ENCODE peak calls at places on chromosomes 5 and 9, in six cellular contexts. X is HepG2; Y is HL-60; C is aorta; B is CD4-positive, alpha-beta memory T cell; P is endodermal cell. M is an unnamed sample.

GRCh38 chr5:145855842-145856267 is 17.0 kb downstream of the GRXCR2 start:
- DNase-seq in Y (no peak), C (no peak), P (no peak), X (peak; percentile 65), B (no peak), M (no peak)

GRCh38 chr5:81601912-81602311 is 149.0 kb downstream of the SSBP2 start:
- DNase-seq in C (no peak), B (no peak), P (no peak), Y (no peak), X (no peak), M (no peak)

GRCh38 chr5:92147263-92147662 is 764.1 kb upstream of the ARRDC3 start:
- DNase-seq in Y (no peak), X (no peak), P (no peak), C (no peak), B (no peak), M (no peak)

GRCh38 chr5:78649220-78649700 is 688 bp upstream of the LHFPL2 start:
- DNase-seq in X (peak; percentile 27), C (no peak), B (no peak), P (peak; percentile 75), Y (no peak), M (peak; percentile 23)

GRCh38 chr9:124661184-124661755 is 109.8 kb downstream of the NR6A1 start:
- DNase-seq in C (no peak), X (no peak), P (no peak), B (no peak), Y (no peak), M (no peak)

GRCh38 chr5:173238312-173239232 is 3.6 kb upstream of the NKX2-5 start:
- DNase-seq in B (no peak), X (no peak), P (peak; percentile 74), C (no peak), Y (no peak), M (no peak)

GRCh38 chr5:88675159-88675757 is 207.7 kb downstream of the MEF2C start:
- DNase-seq in B (no peak), X (no peak), Y (no peak), C (no peak), P (no peak), M (peak; percentile 64)

GRCh38 chr5:125058185-125058826 is 311.9 kb upstream of the ZNF608 start:
- DNase-seq in B (no peak), P (no peak), C (no peak), Y (no peak), X (no peak), M (no peak)

GRCh38 chr9:128807827-128808226 is 10.5 kb upstream of the ENDOG start:
- DNase-seq in X (no peak), B (no peak), C (no peak), P (no peak), Y (no peak), M (no peak)

GRCh38 chr5:14825977-14826376 is 45.6 kb downstream of the ANKH start:
- DNase-seq in C (no peak), X (peak; percentile 12), P (no peak), Y (no peak), B (no peak), M (no peak)

GRCh38 chr9:116288658-116289057 is 135.1 kb downstream of the PAPPA start:
- DNase-seq in C (no peak), Y (no peak), X (no peak), B (no peak), P (no peak), M (no peak)

GRCh38 chr9:128005938-128006337 is 25.1 kb upstream of the EEIG1 start:
- DNase-seq in P (no peak), Y (no peak), C (peak; percentile 78), X (peak; percentile 56), B (no peak), M (no peak)

GRCh38 chr5:174283176-174283575 is 237.7 kb downstream of the NSG2 start:
- DNase-seq in C (no peak), P (no peak), B (no peak), Y (no peak), X (no peak), M (no peak)

GRCh38 chr5:158385982-158386381 is 527.0 kb upstream of the CLINT1 start:
- DNase-seq in Y (no peak), B (no peak), X (no peak), P (no peak), C (no peak), M (no peak)

GRCh38 chr5:91641730-91642350 is 258.7 kb upstream of the ARRDC3 start:
- DNase-seq in X (peak; percentile 31), B (peak; percentile 16), C (no peak), Y (no peak), P (no peak), M (peak; percentile 50)

GRCh38 chr9:119366909-119367690 is 2.1 kb downstream of the BRINP1 start:
- DNase-seq in B (no peak), X (no peak), P (peak; percentile 59), C (no peak), Y (no peak), M (no peak)

GRCh38 chr9:89529243-89530030 is 31.5 kb upstream of the SEMA4D start:
- DNase-seq in C (no peak), B (peak; percentile 42), P (no peak), X (no peak), Y (no peak), M (no peak)

GRCh38 chr5:141508440-141508807 is 19.5 kb downstream of the PCDHGC5 start:
- DNase-seq in Y (no peak), P (no peak), B (no peak), X (no peak), C (no peak), M (peak; percentile 50)

GRCh38 chr9:20623021-20623747 is 885 bp upstream of the MLLT3 start:
- DNase-seq in C (no peak), Y (no peak), B (peak; percentile 81), X (no peak), P (peak; percentile 69), M (peak; percentile 25)

GRCh38 chr5:99102073-99102697 is 173.4 kb upstream of the CHD1 start:
- DNase-seq in X (no peak), Y (no peak), B (no peak), C (no peak), P (peak; percentile 51), M (no peak)

GRCh38 chr9:73230257-73230656 is 78.6 kb downstream of the ANXA1 start:
- DNase-seq in P (no peak), C (no peak), Y (peak; percentile 43), X (no peak), B (no peak), M (no peak)

GRCh38 chr5:177116631-177117373 is 16.8 kb upstream of the NSD1 start:
- DNase-seq in B (peak; percentile 81), C (peak; percentile 95), P (peak; percentile 94), X (no peak), Y (no peak), M (peak; percentile 93)

GRCh38 chr5:133348406-133348805 is 263.9 kb downstream of the FSTL4 start:
- DNase-seq in Y (no peak), B (no peak), C (no peak), P (no peak), X (no peak), M (no peak)

GRCh38 chr5:173573126-173573960 is 43.1 kb downstream of the BOD1 start:
- DNase-seq in P (peak; percentile 94), X (peak; percentile 28), B (peak; percentile 39), C (peak; percentile 94), Y (peak; percentile 20), M (peak; percentile 56)

GRCh38 chr5:179461576-179461975 is 88.8 kb upstream of the RUFY1 start:
- DNase-seq in B (no peak), P (no peak), Y (no peak), X (no peak), C (no peak), M (no peak)

GRCh38 chr9:130689572-130689936 is 4.0 kb upstream of the EXOSC2 start:
- DNase-seq in P (no peak), X (no peak), C (no peak), B (no peak), Y (no peak), M (no peak)

GRCh38 chr9:130220351-130220750 is 45.2 kb upstream of the HMCN2 start:
- DNase-seq in X (no peak), B (no peak), P (peak; percentile 74), Y (no peak), C (no peak), M (no peak)

GRCh38 chr5:5492087-5492933 is 69.8 kb downstream of the ICE1 start:
- DNase-seq in C (no peak), X (peak; percentile 54), B (peak; percentile 67), P (peak; percentile 70), Y (peak; percentile 27), M (peak; percentile 75)

GRCh38 chr9:5557606-5558587 is 47.6 kb downstream of the PDCD1LG2 start:
- DNase-seq in C (no peak), B (peak; percentile 75), X (no peak), P (no peak), Y (peak; percentile 79), M (no peak)

GRCh38 chr5:51278458-51279049 is 104.7 kb upstream of the ISL1 start:
- DNase-seq in X (no peak), B (no peak), C (no peak), P (no peak), Y (no peak), M (no peak)
- H3K27ac ChIP-seq in X (no peak overlapping the region), B (no peak overlapping the region), C (no peak overlapping the region), P (peak overlapping the region; percentile 64), Y (no peak overlapping the region), M (no peak overlapping the region)

GRCh38 chr9:72151099-72151498 is 1.9 kb downstream of the GDA start:
- DNase-seq in P (no peak), Y (no peak), X (no peak), B (no peak), C (no peak), M (no peak)
- H3K4me3 ChIP-seq in P (no peak overlapping the region), Y (no peak overlapping the region), X (no peak overlapping the region), B (no peak overlapping the region), C (no peak overlapping the region), M (no peak overlapping the region)

DNA sequence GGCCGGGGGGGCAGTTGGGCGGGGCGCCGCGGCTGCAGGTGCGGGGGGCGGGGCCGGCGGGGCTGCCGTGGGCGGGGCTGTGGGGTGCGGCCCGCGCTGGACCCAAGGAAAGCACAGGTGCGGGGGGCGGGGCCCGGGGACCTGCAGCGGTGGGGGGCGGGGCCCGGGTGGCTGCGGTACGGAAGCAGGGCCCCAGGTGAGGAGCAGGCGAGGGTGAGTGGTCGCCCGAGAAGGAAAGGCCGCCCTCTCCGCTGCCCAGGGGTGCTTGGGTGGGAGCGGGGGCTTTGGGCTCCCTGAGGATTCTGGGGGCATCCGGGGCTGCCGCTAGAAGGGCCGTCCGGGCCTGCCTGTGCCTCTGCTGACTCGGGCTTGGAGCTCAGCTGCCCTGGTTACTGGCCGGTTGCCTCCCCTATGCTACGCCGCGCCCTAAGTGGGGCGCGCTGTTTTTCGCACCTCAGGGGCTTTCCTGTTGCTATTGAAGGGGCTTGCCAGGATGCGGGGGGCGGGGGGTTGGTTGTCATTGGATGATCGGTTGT is 767 bp downstream of the RALGPS1 start:
- DNase-seq in B (no peak), C (peak; percentile 79), P (peak; percentile 95), X (no peak), Y (no peak), M (peak; percentile 61)
- H3K27ac ChIP-seq in B (no peak overlapping the region), C (no peak overlapping the region), P (no peak overlapping the region), X (no peak overlapping the region), Y (no peak overlapping the region), M (no peak overlapping the region)

DNA sequence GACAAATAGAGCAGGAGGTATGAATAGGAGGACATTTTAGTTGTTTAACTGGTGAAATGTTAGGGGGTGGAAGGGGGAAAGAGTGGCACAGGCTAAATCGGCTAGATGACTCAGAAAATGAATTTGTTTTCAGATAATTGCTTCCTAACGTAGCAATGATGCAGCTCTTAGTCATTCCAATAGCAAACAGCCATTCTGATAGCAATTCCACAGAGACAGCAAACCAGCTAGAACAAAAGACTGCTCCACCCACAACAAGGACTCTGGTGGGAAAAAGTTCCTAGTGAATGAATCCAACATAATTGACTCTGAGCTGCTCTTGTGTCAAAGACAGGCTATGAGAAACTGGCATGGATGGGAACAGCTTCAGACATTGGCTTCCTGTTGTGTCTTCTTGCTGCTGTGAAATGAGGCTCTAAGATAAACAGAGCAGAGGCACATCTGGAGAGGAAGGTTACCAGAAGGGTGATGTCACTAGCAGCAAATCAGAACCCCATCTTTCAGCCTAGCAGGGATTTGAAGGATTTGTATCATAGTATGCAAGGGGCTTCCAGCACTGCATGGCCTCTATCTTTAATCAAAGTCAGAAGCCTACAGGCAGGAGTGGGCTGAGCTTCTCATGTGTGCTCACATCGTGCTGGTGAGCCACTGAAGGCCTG is 28.1 kb upstream of the F2RL1 start:
- DNase-seq in C (peak; percentile 62), P (no peak), Y (no peak), B (peak; percentile 14), X (peak; percentile 76), M (no peak)
- H3K4me3 ChIP-seq in C (no peak overlapping the region), P (no peak overlapping the region), Y (no peak overlapping the region), B (no peak overlapping the region), X (no peak overlapping the region), M (no peak overlapping the region)